ENCODE peak calls at places on chromosome 9, in seven cellular contexts. Y is right lobe of liver, O is NCI-H1092, E is tibial artery, U is GM13977, S is IMR-90, X is anterior cingulate cortex. I is an unnamed sample.

GRCh38 chr9:125513634-125514413 is 193.2 kb downstream of the MAPKAP1 start:
- DNase-seq in Y (peak), O (no peak), E (no peak), U (peak), S (peak), X (no peak), I (no peak)

GRCh38 chr9:109908459-109909390 is 128.7 kb downstream of the PALM2AKAP2 start:
- DNase-seq in Y (no peak), O (no peak), E (no peak), U (no peak), S (peak), X (no peak), I (no peak)

GRCh38 chr9:82882744-82883143 is 180.2 kb downstream of the RASEF start:
- DNase-seq in Y (no peak), O (no peak), E (no peak), U (no peak), S (no peak), X (no peak), I (no peak)

GRCh38 chr9:110099236-110099741 is 108.7 kb downstream of the C9orf152 start:
- DNase-seq in Y (no peak), O (no peak), E (no peak), U (no peak), S (peak), X (no peak), I (no peak)

GRCh38 chr9:81787747-81788632 is 98.6 kb upstream of the TLE1 start:
- DNase-seq in Y (no peak), O (no peak), E (peak), U (no peak), S (peak), X (no peak), I (no peak)

GRCh38 chr9:128027166-128027539 is 40.0 kb downstream of the NAIF1 start:
- DNase-seq in Y (no peak), O (no peak), E (no peak), U (no peak), S (no peak), X (no peak), I (no peak)

GRCh38 chr9:132364068-132364467 is 9.3 kb upstream of the SETX start:
- DNase-seq in Y (no peak), O (no peak), E (no peak), U (no peak), S (no peak), X (no peak), I (no peak)

GRCh38 chr9:101026824-101027223 is 1.7 kb upstream of the PLPPR1 start:
- DNase-seq in Y (no peak), O (peak), E (no peak), U (no peak), S (no peak), X (no peak), I (no peak)

GRCh38 chr9:93300585-93301081 is 116.7 kb downstream of the WNK2 start:
- DNase-seq in Y (no peak), O (no peak), E (no peak), U (peak), S (no peak), X (no peak), I (no peak)

GRCh38 chr9:18673179-18673578 is 199.2 kb downstream of the ADAMTSL1 start:
- DNase-seq in Y (no peak), O (no peak), E (no peak), U (no peak), S (no peak), X (no peak), I (no peak)

GRCh38 chr9:98222885-98223640 is 30.6 kb upstream of the CORO2A start:
- DNase-seq in Y (no peak), O (no peak), E (no peak), U (no peak), S (peak), X (no peak), I (no peak)

GRCh38 chr9:137757139-137757538 is 120.4 kb upstream of the CACNA1B start:
- DNase-seq in Y (peak), O (no peak), E (no peak), U (no peak), S (no peak), X (no peak), I (no peak)

GRCh38 chr9:89956331-89956730 is 351.5 kb downstream of the GADD45G start:
- DNase-seq in Y (no peak), O (no peak), E (no peak), U (no peak), S (no peak), X (no peak), I (no peak)

GRCh38 chr9:116027511-116027910 is 126.1 kb upstream of the PAPPA start:
- DNase-seq in Y (no peak), O (no peak), E (no peak), U (no peak), S (peak), X (no peak), I (no peak)

GRCh38 chr9:83625120-83625710 is 2.3 kb downstream of the IDNK start:
- DNase-seq in Y (no peak), O (no peak), E (no peak), U (no peak), S (no peak), X (no peak), I (no peak)

GRCh38 chr9:121662359-121662758 is 10.9 kb downstream of the DAB2IP start:
- DNase-seq in Y (no peak), O (no peak), E (no peak), U (no peak), S (no peak), X (no peak), I (no peak)

GRCh38 chr9:35658144-35658893 is at the start of gene CCDC107:
- DNase-seq in Y (peak), O (peak), E (peak), U (peak), S (peak), X (peak), I (peak)

GRCh38 chr9:134837529-134837928 is 43.1 kb upstream of the FCN2 start:
- DNase-seq in Y (no peak), O (no peak), E (no peak), U (no peak), S (peak), X (no peak), I (no peak)

GRCh38 chr9:81682797-81683196 is 6.5 kb downstream of the TLE1 start:
- DNase-seq in Y (no peak), O (no peak), E (no peak), U (no peak), S (no peak), X (no peak), I (no peak)

GRCh38 chr9:137390553-137391410 is 32.2 kb downstream of the EXD3 start:
- DNase-seq in Y (peak), O (no peak), E (no peak), U (no peak), S (no peak), X (peak), I (no peak)

GRCh38 chr9:127549771-127550170 is 62.3 kb upstream of the STXBP1 start:
- DNase-seq in Y (no peak), O (no peak), E (no peak), U (no peak), S (no peak), X (no peak), I (no peak)

GRCh38 chr9:122381206-122381950 is 10.6 kb downstream of the PTGS1 start:
- DNase-seq in Y (no peak), O (no peak), E (no peak), U (no peak), S (no peak), X (no peak), I (no peak)

GRCh38 chr9:86828631-86829030 is 118.7 kb downstream of the GAS1 start:
- DNase-seq in Y (no peak), O (no peak), E (no peak), U (no peak), S (no peak), X (no peak), I (no peak)

GRCh38 chr9:784202-784601 is 57.3 kb upstream of the DMRT1 start:
- DNase-seq in Y (no peak), O (no peak), E (no peak), U (no peak), S (peak), X (no peak), I (no peak)

GRCh38 chr9:34246453-34246852 is 67.6 kb downstream of the UBAP1 start:
- DNase-seq in Y (no peak), O (no peak), E (no peak), U (no peak), S (no peak), X (no peak), I (no peak)

GRCh38 chr9:137606005-137606601 is 617 bp downstream of the ARRDC1 start:
- DNase-seq in Y (peak), O (no peak), E (no peak), U (no peak), S (no peak), X (no peak), I (no peak)

GRCh38 chr9:135069556-135070197 is 17.8 kb upstream of the OLFM1 start:
- DNase-seq in Y (peak), O (no peak), E (no peak), U (no peak), S (no peak), X (no peak), I (no peak)

GRCh38 chr9:136567651-136568287 is 21.9 kb upstream of the NOTCH1 start:
- DNase-seq in Y (no peak), O (no peak), E (peak), U (no peak), S (peak), X (no peak), I (no peak)

GRCh38 chr9:135146766-135147472 is 59.5 kb downstream of the OLFM1 start:
- DNase-seq in Y (no peak), O (peak), E (no peak), U (no peak), S (no peak), X (peak), I (no peak)

GRCh38 chr9:40884072-40884901 is 244.2 kb downstream of the FOXD4L6 start:
- DNase-seq in Y (peak), O (no peak), E (no peak), U (peak), S (no peak), X (no peak), I (no peak)